ENCODE peak calls at places on chromosome 11, in four cellular contexts. H is foreskin melanocyte, Y is astrocyte of the spinal cord, P is A549. K is an unnamed sample.

GRCh38 chr11:128628686-128629085 is 41.3 kb upstream of the ETS1 start:
- DNase-seq in H (no peak), Y (no peak), P (no peak), K (no peak)

GRCh38 chr11:133679896-133680295 is 147.6 kb upstream of the OPCML start:
- DNase-seq in H (no peak), Y (no peak), P (no peak), K (no peak)

GRCh38 chr11:120219157-120219934 is 8.5 kb downstream of the OAF start:
- DNase-seq in H (no peak), Y (no peak), P (no peak), K (no peak)

GRCh38 chr11:43217856-43218255 is 93.9 kb upstream of the API5 start:
- DNase-seq in H (no peak), Y (no peak), P (no peak), K (no peak)

GRCh38 chr11:34869425-34869824 is 46.8 kb downstream of the APIP start:
- DNase-seq in H (no peak), Y (no peak), P (no peak), K (no peak)

GRCh38 chr11:94553938-94554337 is 10.2 kb downstream of the FUT4 start:
- DNase-seq in H (no peak), Y (peak), P (no peak), K (no peak)

GRCh38 chr11:57842873-57843272 is 81.3 kb downstream of the CTNND1 start:
- DNase-seq in H (no peak), Y (no peak), P (no peak), K (no peak)

GRCh38 chr11:70483077-70483861 is 84.9 kb downstream of the CTTN start:
- DNase-seq in H (no peak), Y (peak), P (peak), K (no peak)

GRCh38 chr11:84747871-84748270 is 879.3 kb downstream of the DLG2 start:
- DNase-seq in H (no peak), Y (no peak), P (no peak), K (no peak)

GRCh38 chr11:61071880-61072279 is 30.4 kb upstream of the CD5 start:
- DNase-seq in H (peak), Y (peak), P (no peak), K (peak)

GRCh38 chr11:119903821-119904220 is 174.8 kb upstream of the NECTIN1 start:
- DNase-seq in H (no peak), Y (no peak), P (no peak), K (no peak)

GRCh38 chr11:44868455-44869421 is 81.9 kb downstream of the TP53I11 start:
- DNase-seq in H (no peak), Y (no peak), P (no peak), K (no peak)

GRCh38 chr11:94897330-94897768 is 76.0 kb downstream of the CWC15 start:
- DNase-seq in H (peak), Y (peak), P (peak), K (peak)

GRCh38 chr11:27392715-27393114 is 29.7 kb upstream of the CCDC34 start:
- DNase-seq in H (peak), Y (peak), P (no peak), K (peak)

GRCh38 chr11:10581481-10582019 is 13.1 kb upstream of the LYVE1 start:
- DNase-seq in H (no peak), Y (no peak), P (no peak), K (no peak)

GRCh38 chr11:2943711-2944118 is 14.5 kb upstream of the PHLDA2 start:
- DNase-seq in H (no peak), Y (no peak), P (no peak), K (no peak)

GRCh38 chr11:68657021-68657780 is 27.1 kb upstream of the GAL start:
- DNase-seq in H (no peak), Y (no peak), P (no peak), K (no peak)

GRCh38 chr11:83521647-83522596 is 235.8 kb upstream of the CCDC90B start:
- DNase-seq in H (no peak), Y (no peak), P (no peak), K (no peak)

GRCh38 chr11:69836401-69836800 is 17.2 kb upstream of the FGF3 start:
- DNase-seq in H (no peak), Y (no peak), P (no peak), K (no peak)

GRCh38 chr11:33689089-33689488 is 11.5 kb downstream of the C11orf91 start:
- DNase-seq in H (no peak), Y (no peak), P (no peak), K (no peak)

GRCh38 chr11:21988477-21988876 is 204.4 kb upstream of the ANO5 start:
- DNase-seq in H (peak), Y (no peak), P (no peak), K (peak)

GRCh38 chr11:68150029-68150428 is 28.8 kb upstream of the CHKA start:
- DNase-seq in H (no peak), Y (peak), P (no peak), K (no peak)

GRCh38 chr11:118640332-118641154 is 33.1 kb downstream of the PHLDB1 start:
- DNase-seq in H (no peak), Y (no peak), P (no peak), K (no peak)

GRCh38 chr11:94877446-94878200 is 95.7 kb downstream of the CWC15 start:
- DNase-seq in H (no peak), Y (peak), P (no peak), K (no peak)

GRCh38 chr11:119223856-119224255 is 17.7 kb downstream of the CBL start:
- DNase-seq in H (no peak), Y (peak), P (no peak), K (no peak)

GRCh38 chr11:535519-536454 is at the start of gene HRAS:
- DNase-seq in H (peak), Y (peak), P (peak), K (peak)

GRCh38 chr11:72584293-72584921 is 89.8 kb downstream of the PDE2A start:
- DNase-seq in H (no peak), Y (no peak), P (no peak), K (no peak)

GRCh38 chr11:124832571-124832970 is 32.4 kb upstream of the MSANTD2 start:
- DNase-seq in H (no peak), Y (no peak), P (no peak), K (no peak)